ENCODE peak calls at places on chromosomes 1 and 21, in six cellular contexts. G, O, C, S, X and F are unnamed samples. For H3K27me3 and H3K9me3, the result is how much of the 10 kb centered on the place peaks cover.

GRCh38 chr1:163999131-163999530 is 559.9 kb upstream of the PBX1 start:
- DNase-seq in G (no peak), O (no peak), C (no peak), S (no peak), X (no peak), F (no peak)

GRCh38 chr1:220696863-220697231 is 6.7 kb downstream of the C1orf115 start:
- DNase-seq in G (no peak), O (no peak), C (no peak), S (no peak), X (peak), F (no peak)

GRCh38 chr21:42878678-42878992 is 704 bp downstream of the WDR4 start:
- DNase-seq in G (no peak), O (no peak), C (no peak), S (no peak), X (no peak), F (no peak)

GRCh38 chr21:35052786-35053185 is 3.7 kb upstream of the RUNX1 start:
- DNase-seq in G (no peak), O (no peak), C (no peak), S (no peak), X (no peak), F (no peak)

GRCh38 chr1:22814176-22815042 is 103.8 kb downstream of the EPHB2 start:
- DNase-seq in G (no peak), O (peak), C (peak), S (no peak), X (peak), F (no peak)

GRCh38 chr1:31666290-31666963 is 21.8 kb upstream of the PEF1 start:
- DNase-seq in G (no peak), O (no peak), C (no peak), S (no peak), X (peak), F (peak)

GRCh38 chr1:203480525-203481084 is 5.0 kb downstream of the PRELP start:
- DNase-seq in G (peak), O (peak), C (peak), S (peak), X (peak), F (peak)

GRCh38 chr1:202058001-202058908 is 47.9 kb downstream of the ELF3 start:
- DNase-seq in G (no peak), O (no peak), C (no peak), S (no peak), X (peak), F (no peak)

GRCh38 chr1:9473032-9473792 is 66.1 kb upstream of the SLC25A33 start:
- DNase-seq in G (no peak), O (peak), C (peak), S (no peak), X (peak), F (peak)

GRCh38 chr1:114152211-114153050 is 1.2 kb downstream of the SYT6 start:
- DNase-seq in G (peak), O (peak), C (peak), S (no peak), X (peak), F (peak)

GRCh38 chr21:27818847-27819246 is 852.0 kb upstream of the ADAMTS5 start:
- DNase-seq in G (no peak), O (no peak), C (no peak), S (no peak), X (no peak), F (no peak)

GRCh38 chr1:5834477-5835178 is 157.6 kb downstream of the NPHP4 start:
- DNase-seq in G (no peak), O (no peak), C (no peak), S (no peak), X (no peak), F (no peak)

GRCh38 chr1:93976291-93976690 is 67.1 kb upstream of the GCLM start:
- DNase-seq in G (no peak), O (no peak), C (no peak), S (no peak), X (no peak), F (no peak)

GRCh38 chr1:23381233-23381885 is 11.7 kb upstream of the ZNF436 start:
- DNase-seq in G (no peak), O (no peak), C (no peak), S (no peak), X (no peak), F (no peak)

GRCh38 chr1:14778882-14779594 is 180.6 kb downstream of the KAZN start:
- DNase-seq in G (peak), O (no peak), C (no peak), S (peak), X (no peak), F (peak)

GRCh38 chr1:81802601-81803422 is 2.1 kb downstream of the ADGRL2 start:
- DNase-seq in G (peak), O (peak), C (peak), S (no peak), X (peak), F (peak)

GRCh38 chr1:81801834-81802531 is 1.2 kb downstream of the ADGRL2 start:
- DNase-seq in G (peak), O (peak), C (peak), S (no peak), X (peak), F (peak)

GRCh38 chr1:81805537-81806431 is 5.0 kb downstream of the ADGRL2 start:
- DNase-seq in G (no peak), O (no peak), C (no peak), S (no peak), X (no peak), F (no peak)

GRCh38 chr1:81804320-81804719 is 3.6 kb downstream of the ADGRL2 start:
- DNase-seq in G (peak), O (no peak), C (no peak), S (no peak), X (no peak), F (no peak)

DNA sequence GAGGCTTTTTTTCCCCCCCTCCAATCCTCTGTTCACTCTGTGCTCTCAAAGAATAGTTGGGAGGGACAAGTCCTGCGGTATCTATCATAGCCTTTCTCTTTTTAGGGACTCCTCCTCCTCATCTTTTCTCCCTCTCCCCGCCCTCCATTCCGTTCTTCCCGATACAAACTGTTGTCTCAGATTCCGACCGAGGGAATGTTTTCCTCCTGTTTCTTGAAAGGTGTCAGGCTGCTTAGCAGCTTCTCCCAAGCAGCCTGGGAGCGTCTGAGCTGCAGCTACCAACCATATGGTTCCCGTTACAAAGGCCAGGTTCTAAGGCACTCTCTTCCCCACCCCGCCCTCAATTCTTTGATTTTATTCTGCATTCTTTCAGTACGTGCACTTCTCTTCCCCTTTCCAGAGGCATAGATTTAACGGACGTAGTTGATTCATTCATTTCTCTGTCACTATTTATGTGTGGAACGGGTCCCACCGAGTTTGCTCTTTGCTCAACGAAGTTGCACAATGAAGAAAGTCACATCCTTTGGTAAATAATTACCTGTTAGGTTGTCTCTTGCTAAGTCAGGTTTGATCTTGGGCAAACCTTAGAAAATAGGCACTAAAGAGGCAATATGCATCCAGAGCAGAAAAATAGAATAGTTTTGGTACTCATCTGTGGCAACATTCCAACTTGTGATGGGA is 2.8 kb downstream of the ADGRL2 start:
- DNase-seq in G (peak), O (no peak), C (no peak), S (no peak), X (peak), F (no peak)
- H3K27me3 ChIP-seq in G (under half), O (under half), C (under half), S (under half), X (under half), F (under half)

DNA sequence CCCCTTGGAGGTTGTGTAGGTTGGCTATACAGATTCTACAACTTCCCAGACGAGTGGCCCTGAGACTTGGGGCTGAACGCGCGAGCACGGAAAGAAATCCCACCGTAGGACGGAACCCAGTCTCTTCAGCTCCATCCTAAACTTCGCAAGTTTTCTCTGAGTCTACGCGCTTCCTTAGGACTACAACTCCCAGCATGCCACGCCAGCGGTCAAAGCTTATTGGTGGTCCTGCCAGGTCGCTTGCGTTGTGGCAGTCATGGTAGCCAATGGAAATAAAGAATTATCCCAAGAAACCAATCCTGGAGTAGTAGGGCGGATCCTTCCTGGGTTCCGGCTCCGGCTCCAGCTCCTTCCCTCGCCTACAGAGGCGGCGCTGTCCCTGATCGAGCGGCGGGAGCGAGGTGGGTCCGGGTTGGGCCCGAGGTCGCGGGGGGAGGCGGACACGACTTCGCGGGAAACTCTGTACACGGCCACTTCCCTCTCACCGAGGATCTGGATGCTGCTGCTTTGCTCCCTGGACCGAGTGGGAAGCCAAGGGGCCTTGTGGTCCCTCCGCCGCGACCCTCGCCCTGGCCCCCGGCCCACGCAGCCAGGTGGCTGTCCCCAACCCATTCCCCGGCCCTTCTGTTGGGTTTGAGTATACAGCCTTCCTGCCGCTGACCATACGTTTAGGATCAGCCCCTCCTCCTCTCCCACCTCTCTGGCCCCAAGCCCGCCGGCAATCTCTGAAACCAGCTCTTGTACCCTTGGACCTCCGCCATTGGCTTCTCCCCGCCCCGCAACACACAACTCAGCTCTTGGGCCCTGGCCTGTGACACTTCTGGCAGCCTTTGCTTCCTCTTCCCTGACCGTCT is at the start of gene ZNF691:
- DNase-seq in G (peak), O (peak), C (peak), S (peak), X (peak), F (peak)
- TF ChIP-seq CTCF in G (peak), O (peak), C (peak), S (no peak), X (peak), F (peak)

DNA sequence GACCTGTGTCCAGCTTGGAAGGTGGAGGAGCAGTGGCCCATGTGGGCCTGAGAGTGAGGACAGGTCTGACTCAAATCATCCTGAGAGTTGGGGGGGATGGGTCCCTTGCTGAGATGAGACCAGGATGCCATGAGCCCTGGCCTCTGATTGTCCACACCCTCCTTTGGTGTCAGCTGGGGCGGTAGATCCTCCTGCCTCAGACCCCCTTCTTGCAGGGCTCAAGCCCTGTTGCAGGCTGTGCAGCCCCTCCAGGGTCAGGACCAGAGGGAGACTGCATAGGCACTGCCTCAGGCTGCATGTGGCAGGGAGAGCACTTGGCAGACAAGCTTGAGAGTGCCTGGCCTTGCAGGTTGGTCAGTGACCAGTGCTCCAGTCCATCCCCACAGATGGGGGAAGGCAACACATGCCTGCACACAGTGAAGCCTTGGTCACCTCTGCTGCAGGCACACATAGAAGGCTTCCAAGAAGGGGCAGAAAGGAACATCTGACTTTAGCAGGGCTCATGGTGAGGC is 82.2 kb upstream of the ACTRT2 start:
- DNase-seq in G (no peak), O (no peak), C (no peak), S (no peak), X (no peak), F (no peak)
- H3K9me3 ChIP-seq in G (under half), O (under half), C (under half), S (under half), X (under half), F (under half)

GRCh38 chr1:8464377-8464776 is 146.5 kb downstream of the SLC45A1 start:
- DNase-seq in G (peak), O (no peak), C (no peak), S (no peak), X (no peak), F (no peak)
- H3K27me3 ChIP-seq in G (under half), O (under half), C (under half), S (under half), X (under half), F (under half)

GRCh38 chr21:32884062-32884461 is 112.5 kb upstream of the PAXBP1 start:
- DNase-seq in G (no peak), O (no peak), C (no peak), S (no peak), X (no peak), F (no peak)

GRCh38 chr21:32888971-32889370 is 117.4 kb upstream of the PAXBP1 start:
- DNase-seq in G (no peak), O (no peak), C (no peak), S (no peak), X (peak), F (no peak)

GRCh38 chr21:32889596-32889995 is 118.0 kb upstream of the PAXBP1 start:
- DNase-seq in G (no peak), O (no peak), C (no peak), S (no peak), X (peak), F (no peak)

GRCh38 chr21:32887026-32887425 is 115.5 kb upstream of the PAXBP1 start:
- DNase-seq in G (no peak), O (no peak), C (no peak), S (no peak), X (no peak), F (no peak)

DNA sequence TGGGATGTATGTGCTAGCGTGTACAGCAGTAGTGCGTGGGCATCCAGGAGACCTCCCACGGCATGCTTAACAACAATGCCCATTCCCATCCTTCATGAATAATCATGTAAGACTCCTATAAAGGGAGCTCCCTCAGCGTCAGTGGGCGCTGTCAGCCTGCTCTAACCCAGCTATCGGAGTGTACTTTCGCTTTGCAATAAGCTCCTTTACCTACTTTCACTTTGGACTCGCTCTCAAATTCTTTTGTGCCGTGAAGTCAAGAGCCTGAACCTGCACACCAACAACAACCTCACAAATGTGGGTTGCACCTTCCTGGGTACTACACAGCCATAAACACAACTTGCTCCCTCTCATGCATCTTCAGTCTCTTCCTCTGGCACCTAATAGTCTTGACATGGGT is 114.8 kb upstream of the PAXBP1 start:
- DNase-seq in G (no peak), O (no peak), C (no peak), S (peak), X (no peak), F (no peak)
- TF ChIP-seq CTCF in G (no peak), O (no peak), C (no peak), S (no peak), X (no peak), F (no peak)

DNA sequence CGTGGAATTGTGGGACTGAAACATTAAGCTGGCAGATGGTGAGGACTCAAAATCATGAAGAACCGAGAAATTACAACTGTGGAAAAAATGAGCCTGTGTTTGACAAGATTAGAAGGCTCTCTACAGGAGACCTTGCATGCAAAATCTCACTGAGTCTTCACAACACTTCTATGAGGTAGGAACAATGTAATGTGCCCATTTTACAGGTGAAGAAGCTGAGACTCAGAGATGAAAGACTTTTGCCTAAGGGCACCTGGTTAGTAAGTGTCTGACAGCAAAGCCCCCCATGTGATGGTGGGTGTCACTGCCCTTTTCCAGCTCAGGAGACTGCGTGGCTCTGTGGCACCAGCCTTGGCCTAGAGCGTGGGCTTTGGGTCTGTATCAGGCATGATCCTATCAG is 21.0 kb downstream of the OPRD1 start:
- DNase-seq in G (no peak), O (no peak), C (no peak), S (no peak), X (no peak), F (no peak)
- H3K9me3 ChIP-seq in G (under half), O (under half), C (under half), S (under half), X (under half), F (under half)